ENCODE peak calls at places on chromosomes 5 and 9, in four cellular contexts. T is cardiac fibroblast, M is hepatocyte, I is lower leg skin. O is an unnamed sample.

GRCh38 chr5:164663223-164663989 is 1158.0 kb downstream of the MAT2B start:
- DNase-seq in T (no peak), M (no peak), I (no peak), O (no peak)

GRCh38 chr5:130526708-130527107 is 622.4 kb downstream of the CHSY3 start:
- DNase-seq in T (peak; percentile 25), M (no peak), I (no peak), O (no peak)

GRCh38 chr5:134046330-134046729 is 41.6 kb upstream of the VDAC1 start:
- DNase-seq in T (no peak), M (no peak), I (no peak), O (no peak)

GRCh38 chr9:134698587-134699342 is 57.2 kb downstream of the COL5A1 start:
- DNase-seq in T (peak; percentile 61), M (peak; percentile 76), I (no peak), O (no peak)

GRCh38 chr5:59587489-59588337 is 305.8 kb downstream of the PDE4D start:
- DNase-seq in T (peak; percentile 58), M (peak; percentile 80), I (no peak), O (peak; percentile 84)

GRCh38 chr9:88792502-88792901 is 198.8 kb upstream of the S1PR3 start:
- DNase-seq in T (no peak), M (no peak), I (peak; percentile 32), O (no peak)

GRCh38 chr9:91334053-91334452 is 27.7 kb downstream of the AUH start:
- DNase-seq in T (peak; percentile 38), M (no peak), I (no peak), O (no peak)

GRCh38 chr9:134053401-134053871 is 14.4 kb downstream of the BRD3 start:
- DNase-seq in T (no peak), M (no peak), I (no peak), O (no peak)

GRCh38 chr5:7881091-7881490 is 12.1 kb downstream of the MTRR start:
- DNase-seq in T (no peak), M (no peak), I (no peak), O (no peak)

GRCh38 chr5:178460598-178461425 is 129.4 kb downstream of the COL23A1 start:
- DNase-seq in T (peak; percentile 18), M (peak; percentile 69), I (peak; percentile 92), O (peak; percentile 85)

GRCh38 chr5:132500931-132501628 is 10.5 kb upstream of the IRF1 start:
- DNase-seq in T (peak; percentile 76), M (peak; percentile 88), I (peak; percentile 90), O (peak; percentile 84)

GRCh38 chr5:68543212-68543611 is 327.7 kb downstream of the PIK3R1 start:
- DNase-seq in T (no peak), M (no peak), I (no peak), O (no peak)

GRCh38 chr5:128007939-128008338 is 75.6 kb upstream of the SLC12A2 start:
- DNase-seq in T (no peak), M (no peak), I (no peak), O (no peak)

GRCh38 chr9:94913550-94913949 is 187.1 kb downstream of the AOPEP start:
- DNase-seq in T (no peak), M (no peak), I (no peak), O (no peak)

GRCh38 chr9:135555910-135556309 is 5.6 kb upstream of the PAEP start:
- DNase-seq in T (no peak), M (no peak), I (peak; percentile 42), O (no peak)

GRCh38 chr9:137757613-137758029 is 120.0 kb upstream of the CACNA1B start:
- DNase-seq in T (peak; percentile 74), M (no peak), I (no peak), O (no peak)

GRCh38 chr9:34139477-34140146 is 13.1 kb upstream of the DCAF12 start:
- DNase-seq in T (peak; percentile 93), M (peak; percentile 74), I (no peak), O (no peak)

GRCh38 chr9:106921341-106921899 is 58.5 kb downstream of the ZNF462 start:
- DNase-seq in T (peak; percentile 50), M (peak; percentile 91), I (no peak), O (no peak)

GRCh38 chr9:35829084-35829763 is at the start of gene TMEM8B:
- DNase-seq in T (peak; percentile 87), M (peak; percentile 98), I (peak; percentile 100), O (peak; percentile 97)

GRCh38 chr9:137828527-137829259 is 48.9 kb upstream of the CACNA1B start:
- DNase-seq in T (peak; percentile 6), M (peak; percentile 48), I (no peak), O (no peak)

GRCh38 chr5:171806976-171807823 is 21.6 kb downstream of the SMIM23 start:
- DNase-seq in T (no peak), M (no peak), I (no peak), O (no peak)

GRCh38 chr9:125991886-125992529 is 244.8 kb downstream of the PBX3 start:
- DNase-seq in T (no peak), M (no peak), I (peak; percentile 43), O (no peak)

GRCh38 chr9:98944130-98945074 is 695 bp downstream of the COL15A1 start:
- DNase-seq in T (peak; percentile 22), M (no peak), I (peak; percentile 86), O (no peak)

GRCh38 chr5:175853573-175854230 is 17.7 kb upstream of the CPLX2 start:
- DNase-seq in T (no peak), M (peak; percentile 21), I (no peak), O (no peak)

GRCh38 chr5:78288246-78288645 is 6.3 kb downstream of the AP3B1 start:
- DNase-seq in T (peak; percentile 17), M (no peak), I (no peak), O (no peak)

GRCh38 chr5:160293901-160294561 is 18.3 kb downstream of the CCNJL start:
- DNase-seq in T (peak; percentile 20), M (no peak), I (peak; percentile 72), O (no peak)

GRCh38 chr5:95760291-95761191 is 29.4 kb downstream of the RHOBTB3 start:
- DNase-seq in T (peak; percentile 98), M (peak; percentile 37), I (no peak), O (no peak)

GRCh38 chr9:118595719-118596305 is 773.4 kb downstream of the BRINP1 start:
- DNase-seq in T (peak; percentile 78), M (peak; percentile 68), I (no peak), O (no peak)
- TF ChIP-seq CTCF in T (peak; percentile 37), M (peak; percentile 59), I (no peak), O (peak; percentile 69)

DNA sequence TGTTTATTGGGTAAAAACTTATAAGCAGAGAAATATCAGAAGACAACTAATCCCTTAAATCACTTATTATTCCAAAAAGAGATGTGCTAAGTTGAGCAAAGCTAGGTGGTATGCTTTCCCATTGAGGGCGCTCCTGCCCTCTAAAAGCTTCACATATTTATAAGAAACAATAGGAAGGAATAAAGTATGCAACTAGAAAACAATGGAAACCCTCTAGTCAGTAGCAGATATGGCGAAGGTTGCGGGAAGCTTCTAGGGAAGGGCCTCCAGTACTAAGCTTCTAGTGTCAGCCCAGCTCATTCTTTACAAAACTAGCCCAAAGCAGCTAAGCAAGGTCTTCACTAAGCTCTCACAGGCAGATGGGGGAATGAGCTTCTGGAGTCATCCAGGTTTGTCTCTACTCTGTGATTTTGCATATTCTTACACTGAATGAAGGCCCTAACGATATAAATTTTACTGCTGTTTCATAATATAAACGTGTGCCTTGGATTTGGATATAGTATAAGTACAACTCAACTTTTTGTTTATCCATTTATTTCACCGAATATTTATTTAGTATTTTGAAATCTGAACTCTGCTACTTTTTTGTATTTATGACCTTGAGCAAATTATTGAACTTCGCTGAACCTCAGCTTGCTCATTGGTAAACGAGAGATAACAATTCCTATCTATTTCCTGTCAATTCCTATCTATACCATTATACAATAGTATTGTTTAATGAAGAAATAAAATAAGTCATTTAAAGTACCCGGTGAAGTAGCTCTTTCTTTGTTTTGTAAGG is 571.4 kb downstream of the ELAVL2 start:
- DNase-seq in T (no peak), M (no peak), I (no peak), O (no peak)
- TF ChIP-seq CTCF in T (no peak), M (no peak), I (no peak), O (no peak)

GRCh38 chr9:105421154-105421553 is 26.7 kb upstream of the FSD1L start:
- DNase-seq in T (no peak), M (no peak), I (no peak), O (no peak)

GRCh38 chr9:105426657-105427056 is 21.2 kb upstream of the FSD1L start:
- DNase-seq in T (no peak), M (no peak), I (no peak), O (no peak)

GRCh38 chr9:105421864-105422263 is 26.0 kb upstream of the FSD1L start:
- DNase-seq in T (no peak), M (no peak), I (no peak), O (no peak)

GRCh38 chr9:105431413-105432246 is 16.2 kb upstream of the FSD1L start:
- DNase-seq in T (no peak), M (peak; percentile 25), I (no peak), O (no peak)

DNA sequence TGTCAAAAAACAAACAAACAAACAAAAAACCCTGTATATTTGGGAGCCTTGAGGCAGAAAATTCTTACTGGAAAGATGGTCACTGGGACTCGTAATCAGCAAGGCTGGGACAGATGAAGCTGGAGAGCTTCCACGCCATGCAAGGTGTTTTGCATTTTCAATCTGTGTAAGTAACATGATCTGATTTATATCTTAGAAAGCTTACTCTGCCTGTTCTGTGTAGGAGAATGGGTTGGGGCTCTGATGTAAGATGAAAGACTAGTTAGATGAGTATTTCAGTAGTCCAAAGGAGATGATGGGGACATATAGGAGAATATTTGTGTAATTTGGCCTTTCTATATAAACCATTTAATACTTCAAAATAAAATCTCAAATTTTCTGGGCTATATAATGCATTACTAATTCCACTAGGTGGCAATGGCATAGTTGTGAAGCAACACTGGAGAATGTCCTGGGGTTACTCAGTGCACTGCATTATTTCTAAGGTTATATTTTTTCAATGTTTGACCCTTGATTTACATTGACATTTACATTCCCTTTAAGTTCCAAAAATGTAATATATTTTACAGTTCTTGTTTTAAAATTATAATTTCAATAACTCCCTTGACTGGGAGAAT is 21.9 kb upstream of the FSD1L start:
- DNase-seq in T (peak; percentile 53), M (no peak), I (no peak), O (no peak)
- TF ChIP-seq CTCF in T (peak; percentile 49), M (peak; percentile 52), I (no peak), O (peak; percentile 72)

GRCh38 chr5:65925094-65925600 is 1.2 kb upstream of the ERBIN start:
- DNase-seq in T (peak; percentile 72), M (peak; percentile 74), I (peak; percentile 94), O (no peak)

GRCh38 chr5:65924366-65925093 is 1.8 kb upstream of the ERBIN start:
- DNase-seq in T (no peak), M (no peak), I (no peak), O (no peak)

GRCh38 chr5:65926893-65927292 is 518 bp downstream of the ERBIN start:
- DNase-seq in T (peak; percentile 22), M (peak; percentile 33), I (no peak), O (no peak)

GRCh38 chr5:65926276-65926761 is at the start of gene ERBIN:
- DNase-seq in T (peak; percentile 87), M (peak; percentile 86), I (peak; percentile 97), O (peak; percentile 91)

DNA sequence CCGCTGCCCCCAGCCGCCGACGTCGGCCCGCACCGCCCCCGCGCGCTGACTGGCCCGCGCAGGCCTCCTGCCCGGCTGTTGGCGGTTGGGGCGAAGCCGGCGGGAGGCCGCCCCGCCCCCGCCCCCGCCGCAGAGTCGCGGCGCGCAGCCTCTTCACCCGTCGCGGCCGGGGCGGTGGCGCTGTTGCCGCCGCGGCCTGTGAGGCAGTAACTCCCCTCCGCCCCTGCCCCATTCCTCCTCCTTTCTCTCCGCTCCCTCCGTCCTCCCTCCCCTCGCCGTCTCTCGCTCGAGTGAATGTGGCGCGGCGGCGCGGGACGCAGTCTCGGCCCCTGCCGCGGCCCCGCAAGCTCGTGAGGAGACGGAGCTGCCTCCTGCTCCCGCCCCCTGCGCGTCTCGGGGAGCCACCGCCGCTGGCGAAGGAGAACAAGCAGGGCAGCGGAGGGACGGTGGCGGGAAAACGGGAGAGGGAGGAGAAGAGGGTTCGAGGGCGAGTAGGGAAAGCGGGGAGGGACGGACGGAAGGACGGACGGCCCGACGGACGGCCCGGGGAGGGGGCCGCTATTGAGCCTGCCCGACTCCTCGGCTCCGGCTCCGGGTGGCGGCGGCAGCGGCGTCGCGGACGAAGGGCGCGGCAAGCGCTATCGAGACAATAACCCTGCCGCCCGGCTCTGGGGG is 637 bp upstream of the ERBIN start:
- DNase-seq in T (peak; percentile 78), M (peak; percentile 97), I (peak; percentile 95), O (peak; percentile 96)
- TF ChIP-seq CTCF in T (peak; percentile 7), M (peak; percentile 33), I (no peak), O (peak; percentile 51)